ENCODE peak calls at places on chromosomes 6 and 20, in eight cellular contexts. E is foreskin fibroblast, P is SK-N-SH, R is HCT116, G is HFF-Myc, C is stomach, K is adrenal gland, B is type B pancreatic cell. W is an unnamed sample.

GRCh38 chr6:70586114-70586513 is 19.4 kb downstream of the SDHAF4 start:
- DNase-seq in C (no peak), G (no peak), P (no peak), R (no peak), B (no peak), E (no peak), K (no peak), W (no peak)

GRCh38 chr6:25423358-25423757 is 144.2 kb downstream of the CARMIL1 start:
- DNase-seq in G (no peak), R (no peak), C (no peak), P (no peak), E (no peak), B (no peak), K (no peak), W (no peak)

GRCh38 chr6:139640453-139640852 is 266.0 kb upstream of the CITED2 start:
- DNase-seq in G (no peak), E (no peak), K (no peak), C (no peak), R (no peak), P (no peak), B (no peak), W (no peak)

GRCh38 chr6:31446481-31446880 is 43.1 kb downstream of the MICA start:
- DNase-seq in C (no peak), B (no peak), P (no peak), E (no peak), R (no peak), K (no peak), G (no peak), W (no peak)

GRCh38 chr6:26430787-26431186 is 9.5 kb upstream of the BTN3A3 start:
- DNase-seq in P (no peak), B (no peak), K (no peak), C (no peak), E (no peak), R (no peak), G (no peak), W (no peak)

GRCh38 chr20:63473555-63474449 is 1.3 kb upstream of the KCNQ2 start:
- DNase-seq in R (no peak), K (no peak), C (no peak), P (no peak), B (no peak), G (no peak), E (no peak), W (no peak)

GRCh38 chr20:42739692-42740091 is 450.0 kb downstream of the PTPRT start:
- DNase-seq in P (no peak), K (no peak), R (no peak), E (no peak), C (no peak), B (no peak), G (no peak), W (no peak)

GRCh38 chr6:111871725-111872520 is 1.3 kb downstream of the FYN start:
- DNase-seq in C (no peak), P (peak; percentile 71), B (no peak), G (no peak), R (no peak), K (no peak), E (peak; percentile 24), W (no peak)

GRCh38 chr6:87154641-87155271 is 609 bp upstream of the ZNF292 start:
- DNase-seq in P (peak; percentile 59), E (peak; percentile 83), K (peak; percentile 86), C (no peak), B (no peak), G (peak; percentile 59), R (no peak), W (no peak)

GRCh38 chr6:145829102-145829501 is 14.5 kb upstream of the FBXO30 start:
- DNase-seq in G (no peak), B (no peak), K (no peak), C (no peak), R (no peak), E (no peak), P (no peak), W (no peak)

GRCh38 chr6:157925771-157926170 is 55.9 kb upstream of the SYNJ2 start:
- DNase-seq in K (no peak), P (no peak), B (no peak), G (no peak), E (no peak), C (no peak), R (no peak), W (no peak)

GRCh38 chr6:56807992-56808342 is 146.9 kb upstream of the BEND6 start:
- DNase-seq in K (no peak), E (no peak), R (no peak), C (no peak), B (no peak), G (no peak), P (no peak), W (no peak)

GRCh38 chr6:148758492-148758891 is 11.7 kb downstream of the UST start:
- DNase-seq in R (no peak), K (peak; percentile 57), P (no peak), G (no peak), C (no peak), B (no peak), E (no peak), W (no peak)

GRCh38 chr6:159899994-159900745 is 9.4 kb downstream of the MAS1 start:
- DNase-seq in P (no peak), K (no peak), E (peak; percentile 89), G (peak; percentile 77), R (no peak), C (no peak), B (no peak), W (peak; percentile 53)

GRCh38 chr6:4125933-4126864 is 9.2 kb downstream of the ECI2 start:
- DNase-seq in R (peak; percentile 42), B (no peak), K (no peak), E (peak; percentile 81), P (no peak), C (no peak), G (peak; percentile 43), W (peak; percentile 53)
- TF ChIP-seq CTCF in R (peak; percentile 48), B (peak; percentile 24), K (no peak), E (peak; percentile 49), P (peak; percentile 58), C (no peak), G (peak; percentile 31), W (peak; percentile 46)

DNA sequence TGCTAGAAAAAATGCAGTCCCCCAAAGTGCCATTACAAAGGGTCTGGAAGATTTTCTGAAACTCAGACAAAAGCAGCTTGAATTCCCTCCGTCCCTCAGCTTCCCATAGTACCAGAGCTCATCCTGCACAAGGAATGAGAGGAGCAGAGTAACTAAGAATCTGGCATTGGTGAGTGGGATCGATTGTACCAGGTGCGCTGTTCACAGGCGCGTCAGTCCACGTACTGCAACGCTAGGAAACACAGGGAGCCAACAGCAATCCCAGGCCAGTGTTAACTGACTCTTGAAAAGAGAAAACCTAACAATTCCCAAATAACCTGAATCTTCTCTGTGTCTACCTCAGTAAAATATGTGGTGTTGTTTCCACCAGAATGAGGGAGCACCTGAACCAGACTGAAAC is 77.9 kb downstream of the GCNT2 start:
- DNase-seq in E (no peak), B (no peak), R (no peak), G (no peak), C (no peak), P (no peak), K (no peak), W (no peak)
- TF ChIP-seq CTCF in E (no peak), B (no peak), R (no peak), G (no peak), C (no peak), P (no peak), K (no peak), W (no peak)

GRCh38 chr6:75205776-75206334 is at the start of gene COL12A1:
- DNase-seq in K (peak; percentile 80), R (peak; percentile 80), P (peak; percentile 32), C (peak; percentile 80), B (no peak), E (peak; percentile 100), G (peak; percentile 97), W (peak; percentile 100)
- TF ChIP-seq CTCF in K (no peak), R (no peak), P (no peak), C (no peak), B (no peak), E (no peak), G (no peak), W (peak; percentile 8)

DNA sequence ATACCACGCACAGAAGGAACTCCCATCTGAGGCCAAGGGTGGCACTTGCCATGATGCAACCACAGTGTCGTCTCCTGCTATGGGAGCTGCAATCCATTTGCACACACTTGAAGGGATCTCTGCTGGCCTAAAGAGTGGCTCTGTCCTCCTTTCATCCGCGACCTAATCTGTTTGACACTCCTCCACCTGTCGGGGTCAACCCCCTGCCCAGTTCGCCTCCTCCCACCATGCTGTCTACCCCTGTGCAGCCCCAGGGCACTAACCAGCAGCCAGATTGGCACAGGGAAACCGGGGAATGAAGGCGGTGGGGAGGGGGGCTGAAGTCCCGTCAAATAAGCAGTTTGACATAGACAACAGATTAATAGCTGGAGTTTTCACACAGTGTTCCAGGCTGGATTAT is 58.1 kb upstream of the FOXQ1 start:
- DNase-seq in P (no peak), E (no peak), G (no peak), R (no peak), K (no peak), B (no peak), C (no peak), W (no peak)
- TF ChIP-seq CTCF in P (no peak), E (no peak), G (no peak), R (no peak), K (no peak), B (no peak), C (no peak), W (no peak)

GRCh38 chr20:6384956-6385355 is 262.1 kb upstream of the FERMT1 start:
- DNase-seq in K (no peak), P (no peak), B (no peak), R (no peak), C (no peak), E (no peak), G (no peak), W (no peak)

GRCh38 chr20:6384368-6384767 is 261.5 kb upstream of the FERMT1 start:
- DNase-seq in E (no peak), G (no peak), B (no peak), R (no peak), K (no peak), C (no peak), P (no peak), W (no peak)

GRCh38 chr20:6381887-6382286 is 259.1 kb upstream of the FERMT1 start:
- DNase-seq in C (no peak), B (no peak), G (no peak), K (no peak), P (peak; percentile 19), R (no peak), E (no peak), W (no peak)
- TF ChIP-seq CTCF in C (no peak), B (peak; percentile 75), G (peak; percentile 63), K (peak; percentile 13), P (peak; percentile 55), R (peak; percentile 63), E (peak; percentile 10), W (peak; percentile 27)

DNA sequence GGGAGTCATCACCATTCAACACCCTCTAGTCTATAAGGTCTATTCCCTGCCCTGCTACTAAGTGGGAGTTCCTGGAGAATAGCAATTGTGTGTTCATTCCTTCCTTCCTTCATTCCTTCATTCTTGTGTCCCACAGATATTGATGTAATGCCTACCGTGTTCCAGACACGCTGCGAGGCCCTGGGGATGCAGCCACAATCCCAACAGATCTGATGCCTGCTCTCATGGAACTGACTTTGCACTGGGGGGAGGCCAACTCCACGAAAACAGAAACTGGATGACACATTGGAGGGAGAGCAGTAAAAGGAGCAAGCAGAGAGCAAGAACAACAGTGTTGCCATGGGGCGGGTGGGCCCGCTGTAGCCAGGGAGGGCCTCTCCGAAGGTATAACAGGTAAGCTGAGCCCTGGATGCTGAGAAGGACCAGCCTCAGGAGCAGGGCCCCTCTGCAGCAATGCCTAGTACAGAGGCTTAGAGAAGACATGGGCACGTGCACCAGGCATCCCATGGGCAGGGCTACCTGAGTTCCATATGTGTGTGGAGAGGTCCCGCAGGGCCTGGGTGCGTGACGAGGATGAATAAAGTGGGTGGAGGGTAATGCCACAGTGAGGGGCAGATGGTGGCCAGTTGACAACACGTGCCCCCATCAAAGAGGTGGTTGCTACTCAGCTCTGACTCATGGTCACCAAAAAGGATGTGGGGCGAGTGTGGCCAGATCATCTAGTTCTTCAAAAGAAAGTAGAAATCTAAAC is 173.9 kb downstream of the NFATC2 start:
- DNase-seq in G (no peak), E (peak; percentile 38), K (no peak), C (no peak), P (no peak), R (no peak), B (no peak), W (no peak)
- TF ChIP-seq CTCF in G (no peak), E (no peak), K (no peak), C (no peak), P (no peak), R (no peak), B (no peak), W (no peak)

W was measured in AG09319.